ENCODE peak calls at places on chromosomes 13 and 19, in nine cellular contexts. D, P, J, L, B, I, S, T and R are unnamed samples.

GRCh38 chr19:17620696-17621095 is 65.2 kb downstream of the COLGALT1 start:
- DNase-seq in D (no peak), P (no peak), J (no peak), L (no peak), B (no peak), I (no peak), S (no peak), T (no peak), R (no peak)

GRCh38 chr13:44726214-44726613 is 150.1 kb upstream of the TSC22D1 start:
- DNase-seq in D (no peak), P (no peak), J (no peak), L (no peak), B (peak; percentile 49), I (no peak), S (no peak), T (no peak), R (no peak)

GRCh38 chr19:42440357-42441046 is 2.2 kb downstream of the CXCL17 start:
- DNase-seq in D (peak; percentile 33), P (peak; percentile 87), J (peak; percentile 65), L (peak; percentile 66), B (peak; percentile 27), I (peak; percentile 83), S (peak; percentile 35), T (peak; percentile 72), R (peak; percentile 83)

GRCh38 chr19:20928371-20928770 is 5.3 kb downstream of the ZNF85 start:
- DNase-seq in D (no peak), P (no peak), J (no peak), L (no peak), B (peak; percentile 99), I (no peak), S (no peak), T (no peak), R (no peak)

GRCh38 chr13:78147905-78148304 is 229.3 kb upstream of the EDNRB start:
- DNase-seq in D (no peak), P (peak; percentile 1), J (no peak), L (no peak), B (peak; percentile 89), I (no peak), S (no peak), T (no peak), R (no peak)

GRCh38 chr13:93318538-93318937 is 91.9 kb downstream of the GPC6 start:
- DNase-seq in D (no peak), P (peak; percentile 4), J (no peak), L (no peak), B (peak; percentile 17), I (no peak), S (no peak), T (no peak), R (no peak)

GRCh38 chr13:107835339-107836018 is 379.9 kb downstream of the LIG4 start:
- DNase-seq in D (no peak), P (no peak), J (peak; percentile 32), L (no peak), B (peak; percentile 93), I (no peak), S (no peak), T (no peak), R (no peak)

GRCh38 chr19:21460686-21461085 is 44.7 kb upstream of the ZNF429 start:
- DNase-seq in D (no peak), P (no peak), J (no peak), L (no peak), B (no peak), I (no peak), S (no peak), T (no peak), R (no peak)

GRCh38 chr19:41575998-41576397 is at the start of gene CEACAM21:
- DNase-seq in D (no peak), P (no peak), J (no peak), L (no peak), B (no peak), I (peak; percentile 30), S (no peak), T (no peak), R (peak; percentile 72)

GRCh38 chr19:46578450-46578849 is 22.7 kb upstream of the CALM3 start:
- DNase-seq in D (no peak), P (no peak), J (no peak), L (no peak), B (no peak), I (no peak), S (no peak), T (no peak), R (no peak)

GRCh38 chr13:109333893-109334651 is 452.3 kb downstream of the IRS2 start:
- DNase-seq in D (no peak), P (no peak), J (no peak), L (no peak), B (no peak), I (no peak), S (no peak), T (no peak), R (no peak)

GRCh38 chr13:98014766-98015165 is 61.3 kb downstream of the IPO5 start:
- DNase-seq in D (no peak), P (no peak), J (no peak), L (no peak), B (peak; percentile 74), I (no peak), S (no peak), T (no peak), R (no peak)

GRCh38 chr19:3814648-3815047 is 28.5 kb upstream of the MATK start:
- DNase-seq in D (no peak), P (no peak), J (no peak), L (no peak), B (no peak), I (no peak), S (no peak), T (no peak), R (no peak)

GRCh38 chr19:3818918-3819317 is 32.7 kb upstream of the MATK start:
- DNase-seq in D (no peak), P (no peak), J (no peak), L (no peak), B (no peak), I (no peak), S (no peak), T (no peak), R (no peak)

GRCh38 chr19:3817761-3818160 is 31.6 kb upstream of the MATK start:
- DNase-seq in D (no peak), P (no peak), J (no peak), L (no peak), B (no peak), I (no peak), S (no peak), T (no peak), R (no peak)

GRCh38 chr19:3818479-3818878 is 32.3 kb upstream of the MATK start:
- DNase-seq in D (peak; percentile 16), P (no peak), J (no peak), L (no peak), B (peak; percentile 35), I (no peak), S (no peak), T (no peak), R (no peak)

DNA sequence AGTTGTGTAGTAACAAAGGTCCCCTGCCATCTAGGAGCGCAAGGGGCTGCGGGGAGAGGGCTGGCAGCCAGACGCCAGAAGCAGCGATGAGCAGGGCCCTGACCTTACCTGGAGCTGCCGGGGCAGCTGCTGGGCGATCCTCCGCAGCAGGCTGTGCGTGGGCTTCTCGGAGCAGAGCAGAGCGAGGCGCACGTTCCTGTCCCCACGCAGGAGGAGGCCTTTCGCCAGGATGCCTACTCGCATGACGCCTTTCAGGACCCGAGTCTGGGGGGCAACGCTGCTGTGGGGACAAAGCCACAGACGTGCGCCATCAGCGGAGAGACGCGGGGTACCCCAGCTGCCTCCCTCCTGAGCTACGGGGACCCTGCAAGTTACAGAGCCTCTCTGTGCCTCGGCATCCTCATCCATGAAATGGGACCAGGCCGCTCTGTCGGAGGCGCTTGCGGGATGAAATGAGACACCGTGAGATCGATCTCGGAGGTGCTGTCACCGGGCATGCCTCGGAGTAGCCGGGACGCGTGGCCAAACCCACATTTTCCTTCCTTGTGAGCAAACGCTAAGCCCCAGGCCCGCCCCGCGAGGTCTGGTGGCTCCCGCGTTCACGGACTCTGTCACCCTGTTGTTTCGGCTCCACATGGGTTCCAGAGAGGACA is 30.5 kb upstream of the MATK start:
- DNase-seq in D (no peak), P (no peak), J (no peak), L (no peak), B (no peak), I (no peak), S (no peak), T (no peak), R (no peak)
- H3K4me3 ChIP-seq in D (no peak overlapping the region), P (no peak overlapping the region), J (no peak overlapping the region), L (no peak overlapping the region), B (no peak overlapping the region), I (no peak overlapping the region), S (no peak overlapping the region), T (no peak overlapping the region), R (no peak overlapping the region)

GRCh38 chr19:38717855-38718254 is 26.4 kb downstream of the CAPN12 start:
- DNase-seq in D (no peak), P (no peak), J (no peak), L (no peak), B (no peak), I (no peak), S (no peak), T (no peak), R (no peak)
- H3K27ac ChIP-seq in D (no peak overlapping the region), P (no peak overlapping the region), J (peak overlapping the region; percentile 80), L (no peak overlapping the region), B (no peak overlapping the region), I (peak overlapping the region; percentile 93), S (peak overlapping the region; percentile 92), T (peak overlapping the region; percentile 92), R (no peak overlapping the region)

GRCh38 chr19:52742516-52742915 is 7.7 kb upstream of the ZNF611 start:
- DNase-seq in D (no peak), P (no peak), J (no peak), L (no peak), B (no peak), I (no peak), S (no peak), T (no peak), R (no peak)

GRCh38 chr19:52749780-52750179 is 14.9 kb upstream of the ZNF611 start:
- DNase-seq in D (no peak), P (no peak), J (no peak), L (no peak), B (no peak), I (no peak), S (no peak), T (no peak), R (no peak)

DNA sequence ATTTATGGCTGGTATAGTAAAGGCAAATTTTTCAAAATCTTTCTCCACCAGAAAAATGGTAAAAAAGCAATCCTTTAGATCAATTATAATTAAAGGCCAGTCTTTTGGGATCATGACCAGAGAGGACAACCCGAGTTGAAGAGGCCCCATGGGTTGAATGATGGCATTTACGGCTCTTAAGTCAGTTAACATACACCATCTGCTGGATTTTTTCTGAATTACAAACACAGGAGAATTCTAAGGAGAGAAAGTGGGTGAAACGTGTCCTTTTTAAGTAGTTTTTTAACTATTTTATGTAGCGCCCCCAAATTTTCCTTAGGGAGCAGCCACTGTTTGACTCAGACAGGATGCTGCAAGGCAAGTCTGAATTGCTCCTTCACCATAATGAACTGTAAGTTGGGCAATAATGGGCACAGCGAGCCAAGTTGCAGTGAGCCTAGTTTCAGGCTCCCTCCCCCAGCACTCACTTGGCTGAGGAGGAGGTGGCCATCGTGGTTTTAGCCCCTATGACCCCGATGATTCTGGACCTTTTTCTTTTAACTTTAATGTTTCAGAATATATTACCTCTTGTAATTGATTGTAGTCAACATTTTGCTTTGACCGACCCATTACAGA is 13.6 kb upstream of the ZNF611 start:
- DNase-seq in D (peak; percentile 22), P (peak; percentile 19), J (no peak), L (no peak), B (peak; percentile 27), I (no peak), S (peak; percentile 39), T (no peak), R (no peak)
- TF ChIP-seq CTCF in D (peak; percentile 24), P (no peak), J (peak; percentile 66), L (peak; percentile 30), B (peak; percentile 11), I (peak; percentile 48), S (peak; percentile 55), T (peak; percentile 19), R (no peak)

GRCh38 chr13:25170554-25171107 is 1.5 kb downstream of the AMER2 start:
- DNase-seq in D (no peak), P (no peak), J (no peak), L (no peak), B (no peak), I (no peak), S (no peak), T (no peak), R (no peak)
- H3K4me3 ChIP-seq in D (peak overlapping the region; percentile 21), P (peak overlapping the region; percentile 40), J (no peak overlapping the region), L (peak overlapping the region; percentile 41), B (no peak overlapping the region), I (no peak overlapping the region), S (no peak overlapping the region), T (peak overlapping the region; percentile 60), R (peak overlapping the region; percentile 4)